ENCODE peak calls at places on chromosomes 12 and 14, in six cellular contexts. R is adrenal gland, N is AG04450, U is sigmoid colon, L is aorta, V is IMR-90. Q is an unnamed sample.

GRCh38 chr14:100106260-100106659 is 41.0 kb downstream of the EVL start:
- DNase-seq in R (no peak), N (no peak), U (peak), L (no peak), V (no peak), Q (no peak)

GRCh38 chr14:58298880-58299664 is 717 bp downstream of the ARID4A start:
- DNase-seq in R (peak), N (no peak), U (peak), L (peak), V (no peak), Q (peak)

GRCh38 chr14:92563359-92563758 is 49.8 kb downstream of the RIN3 start:
- DNase-seq in R (no peak), N (no peak), U (no peak), L (no peak), V (peak), Q (no peak)

GRCh38 chr12:100141998-100142850 is 450 bp downstream of the BLTP3B start:
- DNase-seq in R (peak), N (no peak), U (peak), L (peak), V (no peak), Q (no peak)

GRCh38 chr12:109310247-109311125 is 1.4 kb upstream of the FOXN4 start:
- DNase-seq in R (no peak), N (no peak), U (no peak), L (no peak), V (no peak), Q (no peak)

GRCh38 chr14:22780105-22780679 is 13.7 kb downstream of the OXA1L start:
- DNase-seq in R (peak), N (no peak), U (no peak), L (no peak), V (peak), Q (no peak)

GRCh38 chr12:30126944-30127343 is 343.2 kb upstream of the TMTC1 start:
- DNase-seq in R (no peak), N (no peak), U (no peak), L (no peak), V (no peak), Q (no peak)

GRCh38 chr12:110183386-110183785 is 59.2 kb downstream of the IFT81 start:
- DNase-seq in R (no peak), N (no peak), U (no peak), L (no peak), V (no peak), Q (no peak)

GRCh38 chr14:77203611-77204456 is 22.2 kb downstream of the TMEM63C start:
- DNase-seq in R (no peak), N (no peak), U (no peak), L (no peak), V (no peak), Q (no peak)

GRCh38 chr12:16606201-16606849 is 363 bp upstream of the LMO3 start:
- DNase-seq in R (peak), N (no peak), U (peak), L (peak), V (peak), Q (no peak)

GRCh38 chr14:96683575-96684289 is 113.5 kb upstream of the VRK1 start:
- DNase-seq in R (no peak), N (no peak), U (no peak), L (no peak), V (no peak), Q (no peak)

GRCh38 chr12:131737485-131737827 is 26.6 kb downstream of the SFSWAP start:
- DNase-seq in R (no peak), N (no peak), U (no peak), L (no peak), V (no peak), Q (no peak)
- H3K4me3 ChIP-seq in R (no peak), N (no peak), U (no peak), L (no peak), V (no peak), Q (no peak)

GRCh38 chr14:105185001-105185400 is 3.9 kb upstream of the NUDT14 start:
- DNase-seq in R (no peak), N (no peak), U (no peak), L (no peak), V (no peak), Q (no peak)

GRCh38 chr14:105184461-105184860 is 3.3 kb upstream of the NUDT14 start:
- DNase-seq in R (no peak), N (no peak), U (no peak), L (no peak), V (no peak), Q (no peak)

GRCh38 chr14:105181542-105182295 is 607 bp upstream of the NUDT14 start:
- DNase-seq in R (no peak), N (no peak), U (no peak), L (no peak), V (no peak), Q (no peak)

GRCh38 chr14:105180598-105181528 is at the start of gene NUDT14:
- DNase-seq in R (peak), N (no peak), U (no peak), L (peak), V (peak), Q (no peak)

GRCh38 chr14:105182296-105183020 is 1.3 kb upstream of the NUDT14 start:
- DNase-seq in R (no peak), N (no peak), U (no peak), L (no peak), V (no peak), Q (no peak)
- H3K27ac ChIP-seq in R (no peak), N (no peak), U (no peak), L (no peak), V (no peak), Q (no peak)

DNA sequence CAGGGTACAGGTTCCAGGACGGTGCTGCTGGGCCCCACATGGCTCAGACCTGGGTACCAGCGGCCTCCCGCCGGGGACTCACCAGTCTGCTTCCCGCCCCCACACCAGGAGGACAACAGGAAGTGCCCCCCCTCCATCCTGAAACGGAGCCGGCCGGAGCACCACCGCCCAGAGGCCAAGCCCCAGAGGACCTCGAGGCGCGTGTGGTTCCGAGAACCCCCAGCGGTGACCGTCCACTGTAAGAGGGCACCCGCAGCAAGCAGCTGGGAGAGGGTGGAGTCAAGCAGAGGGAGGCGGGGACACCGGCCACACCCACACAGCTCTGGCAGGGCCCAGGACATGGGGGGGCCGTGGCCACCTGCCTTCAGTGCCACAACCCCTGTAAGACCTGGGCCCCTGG is 8.1 kb downstream of the C14orf180 start:
- DNase-seq in R (no peak), N (no peak), U (no peak), L (no peak), V (no peak), Q (no peak)
- H3K4me3 ChIP-seq in R (no peak), N (no peak), U (no peak), L (no peak), V (no peak), Q (no peak)

GRCh38 chr14:37035401-37035800 is 137.0 kb downstream of the SLC25A21 start:
- DNase-seq in R (no peak), N (no peak), U (no peak), L (no peak), V (no peak), Q (no peak)
- H3K27ac ChIP-seq in R (no peak), N (no peak), U (peak), L (peak), V (no peak), Q (peak)

GRCh38 chr12:63151061-63151897 is at the start of gene AVPR1A:
- DNase-seq in R (peak), N (no peak), U (no peak), L (peak), V (no peak), Q (no peak)

GRCh38 chr12:63150255-63151060 is 543 bp downstream of the AVPR1A start:
- DNase-seq in R (peak), N (no peak), U (no peak), L (peak), V (no peak), Q (no peak)

GRCh38 chr12:63154560-63154959 is 3.6 kb upstream of the AVPR1A start:
- DNase-seq in R (no peak), N (no peak), U (no peak), L (no peak), V (no peak), Q (no peak)

GRCh38 chr12:63149884-63150254 is 1.1 kb downstream of the AVPR1A start:
- DNase-seq in R (peak), N (no peak), U (no peak), L (peak), V (no peak), Q (no peak)

GRCh38 chr12:63151898-63152700 is 1.1 kb upstream of the AVPR1A start:
- DNase-seq in R (peak), N (peak), U (no peak), L (peak), V (peak), Q (no peak)
- H3K4me3 ChIP-seq in R (peak), N (no peak), U (peak), L (peak), V (no peak), Q (peak)

GRCh38 chr12:93819048-93819491 is 141.9 kb downstream of the CRADD start:
- DNase-seq in R (peak), N (peak), U (peak), L (no peak), V (peak), Q (no peak)
- H3K27ac ChIP-seq in R (peak), N (peak), U (peak), L (no peak), V (peak), Q (peak)

GRCh38 chr14:91336093-91336450 is 81.5 kb downstream of the CCDC88C start:
- DNase-seq in R (no peak), N (no peak), U (no peak), L (no peak), V (no peak), Q (no peak)
- H3K4me3 ChIP-seq in R (no peak), N (no peak), U (no peak), L (no peak), V (no peak), Q (no peak)

DNA sequence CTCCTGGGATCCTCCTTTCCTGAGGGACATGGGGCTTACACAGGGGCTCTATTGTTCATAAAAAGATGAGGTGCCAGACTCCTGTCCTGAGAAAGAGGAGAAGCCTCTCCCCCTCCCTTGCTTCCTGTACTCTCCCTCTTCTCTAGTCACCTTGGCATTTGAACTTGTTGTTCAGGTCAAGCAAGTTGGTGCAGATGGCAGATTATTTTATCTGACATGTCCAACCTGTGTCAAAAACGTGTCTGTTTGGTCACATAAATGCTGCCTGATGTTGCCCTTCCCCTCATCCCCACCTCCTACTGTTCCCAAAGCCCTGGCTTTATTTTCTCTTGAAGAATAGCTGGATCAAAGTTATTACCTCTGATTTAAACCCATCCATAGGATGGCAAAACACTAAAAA is 154.8 kb downstream of the TMX1 start:
- DNase-seq in R (no peak), N (no peak), U (no peak), L (no peak), V (no peak), Q (no peak)
- H3K27ac ChIP-seq in R (no peak), N (peak), U (peak), L (peak), V (peak), Q (no peak)

GRCh38 chr12:56258068-56258819 is at the start of gene ANKRD52:
- DNase-seq in R (peak), N (peak), U (peak), L (peak), V (peak), Q (peak)

GRCh38 chr12:56257071-56257470 is 1.1 kb downstream of the ANKRD52 start:
- DNase-seq in R (no peak), N (no peak), U (no peak), L (no peak), V (no peak), Q (no peak)

GRCh38 chr12:56256326-56256960 is 1.7 kb downstream of the ANKRD52 start:
- DNase-seq in R (no peak), N (no peak), U (no peak), L (no peak), V (peak), Q (no peak)

GRCh38 chr12:56257491-56258067 is 605 bp downstream of the ANKRD52 start:
- DNase-seq in R (no peak), N (no peak), U (no peak), L (no peak), V (peak), Q (no peak)

DNA sequence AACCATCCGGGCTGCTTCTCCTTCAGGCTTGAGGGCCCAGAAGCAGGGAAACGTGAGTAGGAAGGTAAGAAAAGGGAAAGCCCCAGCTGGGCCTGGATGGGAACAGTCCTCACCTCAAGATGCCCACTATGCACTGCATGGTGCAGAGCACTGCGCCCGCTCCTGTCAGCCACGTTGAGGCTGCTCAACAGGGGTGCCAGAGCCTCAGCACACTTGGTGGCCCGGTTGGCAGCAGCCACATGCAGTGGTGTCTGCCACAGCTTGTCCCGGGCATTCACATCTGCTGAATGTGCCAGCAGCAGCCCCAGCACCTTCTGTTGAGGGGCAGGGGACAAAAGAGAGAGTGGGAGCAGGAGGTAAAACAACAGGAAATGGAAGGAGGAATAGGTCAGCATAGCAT is 2.5 kb downstream of the ANKRD52 start:
- DNase-seq in R (no peak), N (no peak), U (no peak), L (no peak), V (no peak), Q (no peak)
- H3K4me3 ChIP-seq in R (no peak), N (no peak), U (no peak), L (no peak), V (no peak), Q (no peak)